ENCODE peak calls at places on chromosomes 12 and 14, in four cellular contexts. V, J, N and M are unnamed samples.

GRCh38 chr14:64174922-64175782 is 119.0 kb downstream of the ESR2 start:
- DNase-seq in V (no peak), J (no peak), N (no peak), M (no peak)

GRCh38 chr14:68682166-68683103 is 110.4 kb downstream of the ZFP36L1 start:
- DNase-seq in V (peak; percentile 83), J (no peak), N (no peak), M (no peak)

GRCh38 chr14:63764103-63764502 is 36.2 kb upstream of the SGPP1 start:
- DNase-seq in V (no peak), J (no peak), N (no peak), M (no peak)

GRCh38 chr12:71797506-71797905 is 42.1 kb upstream of the TBC1D15 start:
- DNase-seq in V (no peak), J (no peak), N (no peak), M (no peak)

GRCh38 chr12:118055144-118055557 is 5.8 kb downstream of the WSB2 start:
- DNase-seq in V (no peak), J (peak; percentile 6), N (peak; percentile 94), M (peak; percentile 73)

GRCh38 chr12:106767954-106768501 is 6.5 kb upstream of the RIC8B start:
- DNase-seq in V (no peak), J (no peak), N (no peak), M (peak; percentile 74)

GRCh38 chr12:121534495-121535148 is 46.2 kb downstream of the KDM2B start:
- DNase-seq in V (no peak), J (no peak), N (no peak), M (no peak)

GRCh38 chr14:59359451-59360124 is 105.6 kb downstream of the GPR135 start:
- DNase-seq in V (no peak), J (no peak), N (no peak), M (no peak)

GRCh38 chr12:4951601-4952000 is 41.9 kb downstream of the KCNA1 start:
- DNase-seq in V (no peak), J (no peak), N (no peak), M (no peak)